ENCODE peak calls at places on chromosome 5, in five cellular contexts. One of them, this sample, is unnamed.

GRCh38 chr5:16866220-16866619 is 69.9 kb downstream of the MYO10 start:
- DNase-seq in left ventricle myocardium inferior: no peak
- DNase-seq in CD4-positive, alpha-beta T cell: no peak
- DNase-seq in brain microvascular endothelial cell: no peak
- DNase-seq in GM03348: no peak
- DNase-seq in this sample: no peak

GRCh38 chr5:127754727-127755126 is 51.5 kb downstream of the CCDC192 start:
- DNase-seq in GM03348: no peak
- DNase-seq in CD4-positive, alpha-beta T cell: no peak
- DNase-seq in left ventricle myocardium inferior: no peak
- DNase-seq in brain microvascular endothelial cell: no peak
- DNase-seq in this sample: no peak

GRCh38 chr5:172733179-172733973 is 37.6 kb downstream of the DUSP1 start:
- DNase-seq in GM03348: peak
- DNase-seq in left ventricle myocardium inferior: peak
- DNase-seq in CD4-positive, alpha-beta T cell: no peak
- DNase-seq in brain microvascular endothelial cell: peak
- DNase-seq in this sample: no peak

GRCh38 chr5:91162534-91163381 is 220.4 kb downstream of the ARRDC3 start:
- DNase-seq in left ventricle myocardium inferior: peak
- DNase-seq in CD4-positive, alpha-beta T cell: no peak
- DNase-seq in GM03348: peak
- DNase-seq in brain microvascular endothelial cell: peak
- DNase-seq in this sample: no peak

GRCh38 chr5:179618923-179619554 is 4.4 kb downstream of the HNRNPH1 start:
- DNase-seq in CD4-positive, alpha-beta T cell: no peak
- DNase-seq in brain microvascular endothelial cell: no peak
- DNase-seq in GM03348: no peak
- DNase-seq in left ventricle myocardium inferior: no peak
- DNase-seq in this sample: no peak

GRCh38 chr5:179065703-179066102 is 5.5 kb downstream of the ZNF354C start:
- DNase-seq in brain microvascular endothelial cell: no peak
- DNase-seq in left ventricle myocardium inferior: no peak
- DNase-seq in GM03348: no peak
- DNase-seq in CD4-positive, alpha-beta T cell: no peak
- DNase-seq in this sample: no peak

GRCh38 chr5:13957032-13957645 is 12.7 kb upstream of the DNAH5 start:
- DNase-seq in GM03348: peak
- DNase-seq in left ventricle myocardium inferior: no peak
- DNase-seq in brain microvascular endothelial cell: peak
- DNase-seq in CD4-positive, alpha-beta T cell: no peak
- DNase-seq in this sample: no peak

GRCh38 chr5:14687023-14687665 is 22.6 kb downstream of the OTULIN start:
- DNase-seq in left ventricle myocardium inferior: peak
- DNase-seq in brain microvascular endothelial cell: no peak
- DNase-seq in CD4-positive, alpha-beta T cell: no peak
- DNase-seq in GM03348: peak
- DNase-seq in this sample: no peak

GRCh38 chr5:102314328-102314727 is 18.2 kb upstream of the SLCO4C1 start:
- DNase-seq in CD4-positive, alpha-beta T cell: no peak
- DNase-seq in GM03348: no peak
- DNase-seq in left ventricle myocardium inferior: no peak
- DNase-seq in brain microvascular endothelial cell: no peak
- DNase-seq in this sample: no peak

GRCh38 chr5:160601045-160601444 is 179.4 kb downstream of the PTTG1 start:
- DNase-seq in CD4-positive, alpha-beta T cell: no peak
- DNase-seq in brain microvascular endothelial cell: no peak
- DNase-seq in left ventricle myocardium inferior: no peak
- DNase-seq in GM03348: no peak
- DNase-seq in this sample: no peak

GRCh38 chr5:132099073-132099748 is 25.6 kb downstream of the CSF2 start:
- DNase-seq in CD4-positive, alpha-beta T cell: no peak
- DNase-seq in brain microvascular endothelial cell: no peak
- DNase-seq in GM03348: no peak
- DNase-seq in left ventricle myocardium inferior: no peak
- DNase-seq in this sample: no peak

GRCh38 chr5:154970759-154971158 is 29.9 kb downstream of the MRPL22 start:
- DNase-seq in GM03348: peak
- DNase-seq in CD4-positive, alpha-beta T cell: no peak
- DNase-seq in left ventricle myocardium inferior: no peak
- DNase-seq in brain microvascular endothelial cell: peak
- DNase-seq in this sample: no peak

GRCh38 chr5:174190073-174190675 is 144.7 kb downstream of the NSG2 start:
- DNase-seq in GM03348: no peak
- DNase-seq in CD4-positive, alpha-beta T cell: no peak
- DNase-seq in left ventricle myocardium inferior: no peak
- DNase-seq in brain microvascular endothelial cell: no peak
- DNase-seq in this sample: no peak

GRCh38 chr5:30500513-30500912 is 693.0 kb upstream of the CDH6 start:
- DNase-seq in left ventricle myocardium inferior: no peak
- DNase-seq in GM03348: no peak
- DNase-seq in brain microvascular endothelial cell: no peak
- DNase-seq in CD4-positive, alpha-beta T cell: no peak
- DNase-seq in this sample: no peak

GRCh38 chr5:169222934-169223594 is 77.9 kb downstream of the SLIT3 start:
- DNase-seq in left ventricle myocardium inferior: no peak
- DNase-seq in GM03348: no peak
- DNase-seq in brain microvascular endothelial cell: no peak
- DNase-seq in CD4-positive, alpha-beta T cell: no peak
- DNase-seq in this sample: no peak

This sample was measured in T-helper 22 cell.